ENCODE peak calls at places on chromosomes 1 and 21, in ten cellular contexts. G is upper lobe of left lung, T is mucosa of descending colon, L is AG09309, Q is AG10803, J is lung, V is right cardiac atrium, M is left ventricle myocardium inferior, H is GM23338, O is heart right ventricle. W is an unnamed sample.

GRCh38 chr1:231315887-231316286 is 21.8 kb downstream of the EXOC8 start:
- DNase-seq in T (no peak), O (peak; percentile 36), M (peak; percentile 24), L (no peak), H (peak; percentile 86), Q (peak; percentile 19), V (no peak), J (no peak), G (peak; percentile 83), W (peak; percentile 37)

GRCh38 chr1:234433563-234434285 is 45.3 kb downstream of the TARBP1 start:
- DNase-seq in G (no peak), V (no peak), L (peak; percentile 21), H (no peak), J (no peak), T (no peak), Q (peak; percentile 28), O (no peak), M (no peak), W (peak; percentile 61)

GRCh38 chr1:10538608-10539355 is 64.0 kb downstream of the PEX14 start:
- DNase-seq in M (no peak), V (no peak), G (no peak), L (no peak), H (no peak), J (no peak), Q (no peak), O (no peak), T (no peak), W (no peak)

GRCh38 chr1:215132156-215132555 is 49.6 kb downstream of the KCNK2 start:
- DNase-seq in M (no peak), L (no peak), Q (peak; percentile 63), J (no peak), O (no peak), T (no peak), V (no peak), H (no peak), G (no peak), W (no peak)

GRCh38 chr1:6927626-6928025 is 142.4 kb downstream of the CAMTA1 start:
- DNase-seq in M (no peak), Q (no peak), J (no peak), O (no peak), V (no peak), G (no peak), L (no peak), T (no peak), H (no peak), W (no peak)

GRCh38 chr1:92623187-92623778 is 136.6 kb upstream of the GFI1 start:
- DNase-seq in O (no peak), L (no peak), V (no peak), H (no peak), Q (peak; percentile 9), M (no peak), J (no peak), T (no peak), G (no peak), W (peak; percentile 50)

GRCh38 chr1:239999170-239999569 is 92.5 kb upstream of the FMN2 start:
- DNase-seq in G (no peak), T (no peak), J (no peak), M (no peak), H (no peak), Q (no peak), V (no peak), L (no peak), O (no peak), W (no peak)

GRCh38 chr21:38478782-38479181 is 19.5 kb downstream of the ERG start:
- DNase-seq in G (no peak), J (no peak), Q (no peak), H (no peak), V (no peak), O (no peak), L (peak; percentile 64), M (no peak), T (no peak), W (peak; percentile 84)

GRCh38 chr21:43352568-43353281 is 74.2 kb downstream of the SIK1 start:
- DNase-seq in L (no peak), V (no peak), T (no peak), G (no peak), J (no peak), H (no peak), Q (peak; percentile 24), O (no peak), M (no peak), W (peak; percentile 35)

GRCh38 chr21:43355196-43355924 is 71.6 kb downstream of the SIK1 start:
- DNase-seq in M (no peak), G (peak; percentile 69), L (no peak), T (no peak), J (no peak), H (no peak), O (peak; percentile 7), V (peak; percentile 9), Q (no peak), W (no peak)

GRCh38 chr21:43354666-43355065 is 72.3 kb downstream of the SIK1 start:
- DNase-seq in T (no peak), J (no peak), V (no peak), G (no peak), M (no peak), O (no peak), H (no peak), Q (no peak), L (no peak), W (no peak)

GRCh38 chr21:43353282-43354010 is 73.5 kb downstream of the SIK1 start:
- DNase-seq in L (no peak), G (peak; percentile 66), M (no peak), H (no peak), V (peak; percentile 7), Q (no peak), J (no peak), T (no peak), O (peak; percentile 10), W (no peak)

GRCh38 chr21:43354016-43354420 is 72.9 kb downstream of the SIK1 start:
- DNase-seq in O (no peak), Q (no peak), G (peak; percentile 75), T (no peak), L (no peak), M (no peak), V (peak; percentile 11), J (no peak), H (no peak), W (no peak)
- H3K4me3 ChIP-seq in O (no peak overlapping the region), Q (no peak overlapping the region), G (no peak overlapping the region), T (no peak overlapping the region), L (no peak overlapping the region), M (no peak overlapping the region), V (no peak overlapping the region), J (no peak overlapping the region), H (no peak overlapping the region), W (no peak overlapping the region)

DNA sequence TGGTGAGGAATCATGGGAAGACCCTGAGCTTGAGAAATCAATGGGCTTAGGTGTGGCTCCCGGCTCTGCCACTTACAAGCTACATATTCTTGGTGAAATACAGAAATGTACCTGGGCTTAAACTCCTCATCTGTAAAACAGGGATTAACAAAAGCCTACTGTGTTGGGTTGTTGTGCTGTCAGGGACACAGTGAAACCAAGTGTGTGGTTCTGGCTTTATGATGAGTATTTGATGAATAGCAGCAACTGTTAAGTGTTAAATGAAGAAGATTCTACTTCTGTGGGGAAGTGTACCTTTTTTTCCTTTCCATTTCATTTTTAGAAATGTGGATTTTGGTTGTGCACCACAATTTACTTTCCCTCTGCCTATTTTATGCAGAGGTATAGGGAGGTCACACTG is 41.1 kb upstream of the DUSP10 start:
- DNase-seq in L (no peak), G (no peak), O (no peak), M (no peak), H (no peak), J (no peak), V (no peak), T (no peak), Q (no peak), W (no peak)
- H3K4me3 ChIP-seq in L (no peak overlapping the region), G (no peak overlapping the region), O (no peak overlapping the region), M (no peak overlapping the region), H (no peak overlapping the region), J (no peak overlapping the region), V (no peak overlapping the region), T (no peak overlapping the region), Q (no peak overlapping the region), W (no peak overlapping the region)

GRCh38 chr1:210250665-210250997 is 18.0 kb downstream of the SERTAD4 start:
- DNase-seq in H (peak; percentile 83), T (peak; percentile 63), G (peak; percentile 61), O (peak; percentile 31), V (peak; percentile 41), Q (no peak), L (no peak), M (no peak), J (no peak), W (no peak)

GRCh38 chr1:210252621-210253041 is 20.0 kb downstream of the SERTAD4 start:
- DNase-seq in T (peak; percentile 78), Q (no peak), L (no peak), H (peak; percentile 92), G (peak; percentile 85), M (peak; percentile 58), V (peak; percentile 57), O (peak; percentile 47), J (peak; percentile 54), W (no peak)

GRCh38 chr1:210250998-210251679 is 18.5 kb downstream of the SERTAD4 start:
- DNase-seq in J (peak; percentile 49), V (peak; percentile 63), L (no peak), H (peak; percentile 85), G (peak; percentile 88), Q (no peak), M (peak; percentile 40), T (peak; percentile 66), O (peak; percentile 42), W (no peak)

GRCh38 chr1:210254298-210254697 is 21.7 kb downstream of the SERTAD4 start:
- DNase-seq in O (no peak), G (no peak), V (no peak), T (no peak), L (no peak), H (no peak), J (no peak), Q (no peak), M (no peak), W (no peak)

DNA sequence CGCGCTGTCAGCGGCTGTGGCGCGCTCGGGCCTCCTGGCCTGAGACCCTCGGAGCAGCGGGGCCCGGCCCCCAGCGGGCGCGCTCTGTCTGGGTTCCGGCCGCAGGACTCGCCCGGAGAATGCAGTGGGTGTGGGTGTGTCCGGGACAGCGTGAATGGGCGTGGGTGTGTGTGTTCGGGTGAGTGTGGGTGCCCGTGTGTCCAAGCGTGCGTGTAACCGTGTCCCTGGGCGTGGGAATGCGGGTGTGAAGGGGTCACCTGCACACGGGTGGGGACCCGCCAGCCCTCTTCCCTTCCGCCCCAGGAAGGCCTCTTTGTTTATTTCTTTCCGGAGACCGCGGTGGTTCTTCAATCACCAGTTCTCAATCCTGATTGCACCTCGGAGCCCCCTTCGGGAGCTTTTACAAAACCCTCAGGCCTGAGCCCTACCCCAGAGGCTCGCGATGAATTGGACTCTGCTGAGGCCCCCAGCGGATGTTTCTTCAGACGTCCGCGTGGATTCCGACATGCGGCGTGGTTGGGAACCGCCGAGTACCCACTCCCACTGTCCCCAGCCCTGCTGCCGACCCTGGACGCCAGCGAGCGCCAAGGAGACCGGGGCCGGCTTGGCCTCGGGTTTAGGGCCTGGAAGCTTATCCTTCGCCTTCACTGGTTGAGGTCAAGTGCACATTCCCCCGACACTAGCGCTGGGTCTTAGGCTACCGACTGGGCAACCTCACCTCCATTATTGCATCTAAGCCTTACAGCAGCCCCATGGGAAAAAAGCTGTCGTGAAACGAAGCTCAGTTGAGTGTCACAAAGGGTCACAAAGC is 19.3 kb downstream of the SERTAD4 start:
- DNase-seq in V (peak; percentile 29), O (peak; percentile 19), T (peak; percentile 62), Q (no peak), H (peak; percentile 64), M (no peak), J (no peak), G (peak; percentile 72), L (no peak), W (no peak)
- H3K4me3 ChIP-seq in V (peak overlapping the region; percentile 52), O (peak overlapping the region; percentile 60), T (no peak overlapping the region), Q (peak overlapping the region; percentile 36), H (peak overlapping the region; percentile 68), M (peak overlapping the region; percentile 70), J (peak overlapping the region; percentile 32), G (peak overlapping the region; percentile 49), L (peak overlapping the region; percentile 26), W (no peak overlapping the region)

DNA sequence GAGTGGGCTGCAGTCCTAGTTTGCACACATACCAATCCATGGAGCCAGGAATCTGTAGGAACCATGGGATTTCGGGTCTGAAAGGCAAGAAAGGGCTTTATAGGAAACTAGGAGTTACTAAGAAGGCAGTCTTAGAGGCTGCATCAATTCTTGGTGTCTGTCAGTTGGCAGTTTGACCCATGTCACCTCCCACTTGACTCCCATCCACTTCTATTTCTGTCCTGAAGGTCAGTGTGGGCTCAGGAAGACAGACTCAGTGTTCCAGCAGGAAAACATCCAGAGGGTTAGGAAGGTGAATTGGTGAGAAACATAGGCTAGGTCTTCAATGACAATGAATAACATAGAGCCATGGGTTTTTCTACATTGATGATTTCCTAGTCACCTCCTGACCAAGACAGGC is 4.0 kb downstream of the CYP4A11 start:
- DNase-seq in J (no peak), T (no peak), H (no peak), G (no peak), Q (no peak), L (no peak), V (no peak), M (no peak), O (no peak), W (no peak)
- H3K4me3 ChIP-seq in J (no peak overlapping the region), T (no peak overlapping the region), H (no peak overlapping the region), G (no peak overlapping the region), Q (no peak overlapping the region), L (no peak overlapping the region), V (no peak overlapping the region), M (no peak overlapping the region), O (no peak overlapping the region), W (no peak overlapping the region)

W was measured in choroid plexus epithelial cell.